ENCODE peak calls at places on chromosomes 1 and 21, in nine cellular contexts. H, Z, J, Q, Y, T, N, G and E are unnamed samples. For H3K4me1, the result is how much of the 10 kb centered on the place peaks cover.

GRCh38 chr1:213138892-213139291 is 87.9 kb downstream of the RPS6KC1 start:
- DNase-seq in T (no peak), H (no peak), Y (no peak), N (no peak), Z (no peak), Q (no peak), G (no peak), J (no peak), E (no peak)

GRCh38 chr1:183881387-183882084 is 76.6 kb downstream of the RGL1 start:
- DNase-seq in H (peak), N (no peak), J (peak), Q (peak), Y (no peak), G (no peak), Z (no peak), T (peak), E (no peak)

GRCh38 chr1:176102243-176102642 is 104.8 kb downstream of the COP1 start:
- DNase-seq in J (peak), N (no peak), T (no peak), Y (no peak), Z (no peak), G (no peak), Q (peak), H (no peak), E (no peak)

GRCh38 chr1:201597551-201598230 is 58.8 kb downstream of the NAV1 start:
- DNase-seq in T (peak), G (no peak), J (no peak), Z (no peak), N (no peak), Y (no peak), H (peak), Q (no peak), E (peak)

GRCh38 chr21:39885119-39885848 is 18.0 kb downstream of the PCP4 start:
- DNase-seq in G (no peak), H (no peak), Z (no peak), J (no peak), Y (no peak), T (no peak), N (no peak), Q (no peak), E (no peak)

GRCh38 chr1:230352537-230352936 is 73.6 kb downstream of the PGBD5 start:
- DNase-seq in H (no peak), N (no peak), T (no peak), Y (no peak), Q (no peak), G (no peak), Z (no peak), J (no peak), E (no peak)

GRCh38 chr1:167103236-167103894 is 9.5 kb downstream of the STYXL2 start:
- DNase-seq in G (no peak), H (no peak), Q (no peak), J (no peak), T (no peak), N (no peak), Y (no peak), Z (no peak), E (no peak)

GRCh38 chr1:49200738-49201137 is 424.0 kb upstream of the BEND5 start:
- DNase-seq in T (no peak), Q (no peak), Z (no peak), G (no peak), N (no peak), H (no peak), J (no peak), Y (no peak), E (no peak)

GRCh38 chr1:217315346-217315745 is 315.5 kb downstream of the GPATCH2 start:
- DNase-seq in N (no peak), J (no peak), Q (peak), Z (no peak), G (no peak), Y (no peak), H (no peak), T (no peak), E (no peak)

GRCh38 chr1:45989249-45989648 is 143.2 kb downstream of the PIK3R3 start:
- DNase-seq in Q (no peak), Y (no peak), Z (no peak), T (no peak), J (no peak), N (no peak), H (no peak), G (no peak), E (no peak)

GRCh38 chr1:228687562-228687961 is 47.7 kb upstream of the RHOU start:
- DNase-seq in Q (no peak), Y (no peak), T (no peak), J (no peak), H (no peak), G (no peak), Z (no peak), N (no peak), E (no peak)

GRCh38 chr1:163072658-163073057 is 3.5 kb downstream of the RGS4 start:
- DNase-seq in Z (no peak), H (no peak), N (no peak), J (no peak), G (no peak), T (no peak), Y (no peak), Q (no peak), E (no peak)

GRCh38 chr1:89279011-89279466 is 6.4 kb upstream of the GBP5 start:
- DNase-seq in Q (no peak), T (no peak), J (no peak), Z (no peak), H (no peak), N (no peak), Y (no peak), G (no peak), E (no peak)

GRCh38 chr1:25619101-25619890 is 2.7 kb downstream of the MAN1C1 start:
- DNase-seq in G (no peak), J (peak), Q (peak), N (no peak), Y (no peak), T (peak), Z (peak), H (no peak), E (no peak)

GRCh38 chr1:151475175-151475574 is 15.9 kb upstream of the POGZ start:
- DNase-seq in T (no peak), H (no peak), Q (no peak), Z (no peak), N (no peak), Y (no peak), J (no peak), G (no peak), E (no peak)

GRCh38 chr21:43778469-43779335 is 2.6 kb upstream of the CSTB start:
- DNase-seq in G (no peak), Y (no peak), H (peak), Z (no peak), Q (no peak), T (no peak), N (no peak), J (no peak), E (peak)

GRCh38 chr1:62392951-62393350 is 43.9 kb upstream of the USP1 start:
- DNase-seq in Y (no peak), Z (no peak), G (no peak), J (no peak), Q (no peak), H (no peak), N (no peak), T (no peak), E (no peak)

GRCh38 chr1:56557746-56558145 is 21.6 kb downstream of the PLPP3 start:
- DNase-seq in Y (no peak), Z (no peak), H (no peak), J (no peak), T (no peak), N (no peak), G (no peak), Q (no peak), E (no peak)

GRCh38 chr1:109498161-109498801 is 4.4 kb downstream of the CYB561D1 start:
- DNase-seq in H (no peak), J (peak), Y (no peak), Z (peak), N (no peak), Q (peak), T (peak), G (no peak), E (no peak)

GRCh38 chr1:155301342-155301841 is at the start of gene PKLR:
- DNase-seq in J (no peak), Z (peak), N (no peak), H (no peak), Q (no peak), Y (no peak), T (no peak), G (no peak), E (no peak)

GRCh38 chr1:232634086-232634485 is 4.2 kb upstream of the SIPA1L2 start:
- DNase-seq in Z (no peak), N (peak), H (peak), Y (no peak), Q (no peak), J (no peak), G (peak), T (no peak), E (peak)

GRCh38 chr1:7403265-7404045 is 367.6 kb upstream of the VAMP3 start:
- DNase-seq in Z (no peak), Y (no peak), H (no peak), N (no peak), J (no peak), T (no peak), Q (no peak), G (no peak), E (peak)

GRCh38 chr1:182974792-182975191 is 21.8 kb upstream of the SHCBP1L start:
- DNase-seq in Y (no peak), G (no peak), N (no peak), J (no peak), H (no peak), T (no peak), Q (no peak), Z (no peak), E (no peak)

GRCh38 chr1:62194651-62195282 is at the start of gene L1TD1:
- DNase-seq in Q (peak), G (no peak), Y (no peak), H (no peak), Z (no peak), N (no peak), T (no peak), J (peak), E (no peak)

GRCh38 chr1:66359815-66360214 is 174.1 kb upstream of the SGIP1 start:
- DNase-seq in Z (no peak), T (no peak), Y (no peak), N (no peak), G (no peak), J (no peak), Q (no peak), H (no peak), E (no peak)

GRCh38 chr1:66356605-66357004 is 177.3 kb upstream of the SGIP1 start:
- DNase-seq in J (no peak), H (no peak), Z (no peak), Y (no peak), N (no peak), T (no peak), G (no peak), Q (no peak), E (no peak)

GRCh38 chr1:66360285-66360724 is 173.6 kb upstream of the SGIP1 start:
- DNase-seq in Q (no peak), Y (no peak), T (no peak), J (no peak), Z (no peak), H (no peak), N (no peak), G (no peak), E (no peak)

GRCh38 chr1:66355756-66356155 is 178.2 kb upstream of the SGIP1 start:
- DNase-seq in G (no peak), N (no peak), T (no peak), Q (no peak), H (no peak), Y (no peak), Z (no peak), J (no peak), E (no peak)

DNA sequence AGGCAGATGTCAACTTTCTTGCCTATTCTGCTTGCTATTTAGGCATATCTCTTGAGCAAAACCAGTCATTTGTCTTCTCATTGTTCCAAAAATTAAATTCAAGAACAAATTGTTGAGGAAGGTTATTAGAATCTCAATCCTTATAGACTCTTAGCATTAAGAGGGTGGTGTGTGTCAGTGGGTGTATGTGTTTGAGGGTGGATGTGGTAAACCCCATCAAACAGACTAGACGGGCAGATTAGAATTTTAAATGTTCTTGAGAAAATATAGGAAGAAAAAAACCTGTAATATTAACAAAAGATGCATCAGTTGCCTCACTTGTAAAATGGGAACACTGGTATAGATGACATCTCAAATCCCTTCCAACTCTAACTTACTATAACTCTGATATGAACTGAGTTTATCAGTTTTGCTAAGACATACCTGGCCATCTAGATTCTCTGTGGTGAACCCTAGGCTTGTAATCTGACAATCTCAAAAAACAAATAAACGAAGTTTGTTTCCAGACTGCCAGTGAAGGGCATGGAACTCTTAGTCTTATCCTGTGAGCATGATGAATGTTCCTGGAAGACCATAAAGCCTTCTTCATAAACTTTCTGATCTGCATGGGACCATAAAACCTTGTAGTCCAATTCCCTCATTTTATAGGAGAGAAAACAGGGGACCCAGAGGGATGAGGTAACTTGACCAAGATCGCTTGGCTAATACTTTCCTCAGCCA is 176.3 kb upstream of the SGIP1 start:
- DNase-seq in Z (no peak), J (no peak), N (no peak), Y (no peak), Q (no peak), H (no peak), T (no peak), G (no peak), E (no peak)
- H3K4me1 ChIP-seq in Z (under half), J (under half), N (under half), Y (half or more), Q (under half), H (half or more), T (under half), G (under half), E (half or more)

GRCh38 chr1:12436345-12436658 is 181.7 kb downstream of the DHRS3 start:
- DNase-seq in N (no peak), Z (no peak), G (no peak), Q (no peak), H (no peak), T (no peak), J (no peak), Y (no peak), E (no peak)

GRCh38 chr1:12437629-12438028 is 180.4 kb downstream of the DHRS3 start:
- DNase-seq in G (no peak), Z (no peak), Y (no peak), J (no peak), Q (no peak), N (no peak), H (no peak), T (no peak), E (no peak)

GRCh38 chr1:12438349-12438924 is 179.6 kb downstream of the DHRS3 start:
- DNase-seq in T (no peak), H (no peak), Z (no peak), J (no peak), N (no peak), Q (no peak), G (no peak), Y (no peak), E (no peak)

GRCh38 chr1:12435639-12436344 is 182.2 kb downstream of the DHRS3 start:
- DNase-seq in Q (peak), Z (no peak), Y (no peak), T (no peak), N (no peak), J (no peak), H (no peak), G (no peak), E (no peak)

DNA sequence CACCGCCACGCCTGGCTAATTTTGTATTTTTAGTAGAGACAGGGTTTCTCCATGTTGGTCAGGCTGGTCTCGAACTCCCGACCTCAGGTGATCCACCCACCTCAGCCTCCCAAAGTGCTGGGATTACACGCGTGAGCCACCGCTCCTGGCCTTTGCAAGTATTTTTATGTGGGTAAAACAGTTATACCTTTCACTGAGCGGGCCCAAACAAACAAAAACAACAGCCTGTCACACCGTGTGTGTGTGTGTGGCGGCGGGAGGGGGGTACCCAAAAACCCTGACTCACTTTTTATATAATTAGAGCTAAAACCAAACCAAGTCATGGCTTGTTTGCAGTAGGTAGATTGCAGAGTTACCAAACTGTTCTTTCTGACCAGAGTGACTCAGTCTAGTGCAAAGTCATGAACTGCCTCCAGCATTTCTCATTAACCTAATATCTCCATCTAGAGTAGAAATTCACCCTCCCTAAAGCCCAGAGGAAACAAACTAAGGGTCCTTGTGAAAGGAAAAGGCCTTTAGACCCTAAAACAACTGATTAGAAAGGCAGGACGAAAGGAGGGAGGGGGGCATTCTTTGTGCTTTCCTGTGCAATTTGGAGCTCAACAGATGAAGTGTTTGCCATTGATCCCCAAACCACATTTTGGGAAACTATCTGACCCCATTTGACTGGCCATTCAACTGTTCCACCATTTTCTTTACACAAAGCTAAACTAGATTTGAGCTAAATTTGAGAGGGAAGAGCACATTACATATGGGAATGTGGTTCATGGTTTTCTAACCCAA is 181.0 kb downstream of the DHRS3 start:
- DNase-seq in J (no peak), Z (peak), H (no peak), G (no peak), N (no peak), Y (no peak), Q (peak), T (no peak), E (no peak)
- H3K4me1 ChIP-seq in J (under half), Z (half or more), H (half or more), G (under half), N (half or more), Y (half or more), Q (under half), T (under half), E (half or more)

DNA sequence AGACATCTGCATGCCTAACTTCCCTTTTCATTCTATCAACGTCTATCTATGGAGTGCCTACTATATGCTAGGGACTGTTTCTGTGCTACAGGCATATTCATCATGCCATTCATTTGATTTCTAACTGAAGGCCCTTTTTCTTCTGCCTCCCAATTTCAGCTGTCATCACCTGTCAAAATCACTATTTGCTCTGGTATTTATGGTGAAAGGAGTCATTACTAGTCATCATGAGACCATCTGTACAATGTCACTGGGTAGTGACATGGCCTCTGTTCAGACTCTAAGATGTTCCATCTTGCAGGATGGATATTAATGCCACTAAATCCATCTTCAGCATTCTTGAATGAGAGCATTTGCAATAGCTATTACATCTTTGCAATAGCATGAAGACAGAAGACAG is 4.2 kb upstream of the KRTAP13-1 start:
- DNase-seq in N (no peak), T (no peak), G (no peak), Y (no peak), Z (no peak), H (no peak), J (no peak), Q (no peak), E (no peak)
- H3K4me1 ChIP-seq in N (under half), T (under half), G (under half), Y (under half), Z (under half), H (under half), J (under half), Q (under half), E (under half)

DNA sequence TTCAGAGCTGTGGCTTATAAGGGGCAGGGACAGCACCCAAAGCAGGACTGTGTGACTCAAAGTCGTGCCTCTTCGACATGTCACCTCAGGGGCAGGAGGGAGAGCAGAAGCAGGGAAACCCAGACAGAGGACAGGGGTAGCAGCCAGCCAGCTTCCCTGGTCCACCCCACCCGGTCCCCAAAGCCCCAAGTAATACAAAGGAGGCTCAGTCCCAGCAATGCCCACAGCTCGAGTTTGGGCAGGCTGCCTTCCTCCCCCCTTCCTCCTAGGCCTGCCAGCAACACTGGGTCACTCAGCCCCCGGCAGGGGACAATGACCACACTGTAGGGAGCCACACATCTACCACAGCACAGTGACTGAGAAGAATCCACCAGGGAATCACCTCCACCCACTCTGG is 2.4 kb downstream of the RHOC start:
- DNase-seq in H (no peak), N (no peak), Y (no peak), G (no peak), Z (no peak), J (no peak), T (no peak), Q (no peak), E (no peak)
- H3K4me1 ChIP-seq in H (half or more), N (half or more), Y (under half), G (under half), Z (half or more), J (half or more), T (under half), Q (under half), E (half or more)

DNA sequence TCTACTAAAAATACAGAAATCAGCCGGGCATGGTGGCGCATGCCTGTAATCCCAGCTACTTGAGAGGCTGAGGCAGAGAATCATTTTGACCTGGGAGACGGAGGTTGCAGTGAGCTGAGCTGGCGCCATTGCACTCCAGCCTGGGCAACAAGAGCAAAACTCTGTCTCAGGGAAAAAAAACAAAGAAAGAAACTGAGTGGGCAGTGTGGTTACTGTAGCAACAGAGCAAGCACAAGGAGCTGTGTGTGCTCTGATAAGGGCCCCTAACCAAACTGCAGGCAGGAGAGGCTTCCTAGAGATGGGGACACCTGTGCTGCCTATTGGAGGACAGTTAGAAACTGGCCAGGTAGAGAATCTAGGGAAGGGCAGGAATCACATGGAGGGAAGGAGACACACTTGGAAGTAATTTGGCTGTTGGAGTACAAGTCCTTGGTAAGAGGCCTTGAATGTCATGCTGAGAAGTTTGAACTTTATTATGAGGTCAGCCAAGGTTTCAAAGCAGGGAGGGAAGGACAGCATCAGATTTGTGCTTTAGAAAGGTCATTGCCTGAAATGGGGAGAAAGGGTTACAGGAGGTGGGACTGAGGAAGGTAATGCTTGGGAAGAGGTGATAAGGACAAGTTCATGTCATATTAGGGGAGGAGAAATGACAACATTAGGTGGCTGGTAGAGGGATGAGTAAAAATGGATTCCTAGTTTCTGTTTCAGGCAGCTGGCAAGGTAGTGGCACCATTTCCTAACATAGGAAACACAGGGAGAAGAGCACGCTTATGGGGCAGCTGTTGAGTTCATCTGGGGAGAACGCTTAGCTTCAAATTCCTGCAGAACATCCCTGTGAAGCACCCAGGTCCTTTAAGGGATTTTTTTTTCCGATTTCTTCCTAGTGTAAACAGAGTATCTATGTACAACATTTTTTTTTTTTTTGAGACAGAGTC is 69.2 kb upstream of the ARTN start:
- DNase-seq in T (no peak), H (no peak), Q (peak), J (no peak), Y (no peak), G (no peak), Z (peak), N (no peak), E (no peak)
- H3K4me1 ChIP-seq in T (under half), H (under half), Q (under half), J (under half), Y (under half), G (under half), Z (under half), N (under half), E (under half)